ENCODE peak calls at places on chromosomes 1 and 21, in eight cellular contexts. E is ovary, X is endothelial cell of umbilical vein, N is IMR-90, I is A549, Z is stomach, U is gastrocnemius medialis, S is breast epithelium. Q is an unnamed sample.

GRCh38 chr21:29725025-29725736 is 214.6 kb downstream of the GRIK1 start:
- DNase-seq in E (no peak), X (no peak), N (no peak), I (no peak), Z (no peak), U (no peak), S (no peak), Q (no peak)

GRCh38 chr1:14255231-14255630 is 343.3 kb upstream of the KAZN start:
- DNase-seq in E (no peak), X (no peak), N (no peak), I (no peak), Z (no peak), U (no peak), S (no peak), Q (no peak)

GRCh38 chr21:41802684-41803083 is 35.8 kb upstream of the RIPK4 start:
- DNase-seq in E (peak; percentile 71), X (no peak), N (no peak), I (no peak), Z (no peak), U (peak; percentile 78), S (peak; percentile 79), Q (peak; percentile 93)

GRCh38 chr1:87151500-87152421 is 176.9 kb upstream of the LMO4 start:
- DNase-seq in E (peak; percentile 47), X (peak; percentile 64), N (peak; percentile 58), I (no peak), Z (peak; percentile 49), U (peak; percentile 48), S (no peak), Q (peak; percentile 91)

GRCh38 chr1:203084588-203085527 is 954 bp downstream of the MYOG start:
- DNase-seq in E (no peak), X (no peak), N (no peak), I (no peak), Z (peak; percentile 25), U (peak; percentile 89), S (peak; percentile 2), Q (peak; percentile 45)

GRCh38 chr1:151309851-151310323 is 17.3 kb downstream of the PI4KB start:
- DNase-seq in E (no peak), X (no peak), N (peak; percentile 88), I (no peak), Z (no peak), U (peak; percentile 69), S (no peak), Q (no peak)

GRCh38 chr21:14235101-14235500 is 19.1 kb downstream of the RBM11 start:
- DNase-seq in E (no peak), X (no peak), N (no peak), I (no peak), Z (no peak), U (no peak), S (no peak), Q (no peak)

GRCh38 chr1:61491497-61491896 is 233.4 kb downstream of the TM2D1 start:
- DNase-seq in E (peak; percentile 19), X (no peak), N (peak; percentile 0), I (no peak), Z (no peak), U (no peak), S (no peak), Q (no peak)

GRCh38 chr1:202623075-202623474 is 87.2 kb downstream of the SYT2 start:
- DNase-seq in E (peak; percentile 63), X (no peak), N (peak; percentile 64), I (no peak), Z (no peak), U (peak; percentile 66), S (no peak), Q (no peak)

DNA sequence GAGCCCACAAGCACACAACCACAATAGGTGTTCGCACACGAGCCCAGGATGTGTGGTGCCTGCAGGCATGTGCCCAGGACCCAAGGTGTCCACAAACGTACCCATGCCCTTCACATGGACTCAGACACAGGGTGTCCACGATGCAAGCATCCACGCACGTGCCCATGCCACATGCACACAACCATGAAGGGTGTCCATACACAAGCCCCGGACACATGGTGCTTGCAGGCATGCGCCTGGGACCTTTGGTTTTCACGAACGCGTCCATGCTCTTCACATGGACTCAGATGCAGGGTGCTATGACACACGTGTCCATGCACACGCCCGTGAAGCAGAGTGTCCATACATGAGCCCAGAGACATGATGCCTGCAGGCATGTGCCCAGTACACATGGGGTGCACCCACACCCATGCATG is 53.4 kb downstream of the WNT9A start:
- DNase-seq in E (no peak), X (no peak), N (no peak), I (no peak), Z (peak; percentile 18), U (peak; percentile 6), S (no peak), Q (peak; percentile 81)
- TF ChIP-seq CTCF in E (no peak), X (no peak), N (no peak), I (no peak), Z (no peak), U (no peak), S (no peak), Q (no peak)

GRCh38 chr1:41003127-41003639 is 18.3 kb downstream of the SLFNL1 start:
- DNase-seq in E (no peak), X (no peak), N (no peak), I (no peak), Z (no peak), U (no peak), S (no peak), Q (no peak)
- TF ChIP-seq POLR2A in E (no peak), X (no peak), N (no peak), I (no peak), Z (no peak), U (no peak), S (no peak), Q (no peak)

DNA sequence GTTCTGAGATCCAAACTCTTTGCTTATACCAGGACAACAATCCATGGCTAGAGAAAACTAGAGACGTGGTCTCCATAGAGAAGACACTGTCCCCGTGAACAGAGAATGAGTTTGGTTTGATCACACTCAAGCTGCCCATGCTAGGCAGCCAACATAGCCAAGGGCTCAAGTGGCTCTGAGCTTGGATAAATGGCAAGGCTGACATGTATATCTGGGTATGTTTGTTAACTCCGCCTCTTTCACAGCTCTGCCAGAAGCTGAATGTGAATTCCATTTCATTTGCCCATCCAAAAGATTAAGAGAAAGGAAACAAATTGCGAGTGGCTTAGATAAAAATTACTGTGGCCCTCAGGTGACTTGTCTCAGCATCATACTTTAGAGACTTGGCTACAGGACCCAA is 38.0 kb downstream of the ILDR2 start:
- DNase-seq in E (no peak), X (no peak), N (no peak), I (no peak), Z (no peak), U (no peak), S (no peak), Q (no peak)
- TF ChIP-seq CTCF in E (no peak), X (no peak), N (no peak), I (no peak), Z (no peak), U (no peak), S (no peak), Q (no peak)

GRCh38 chr1:214244841-214245240 is 36.1 kb upstream of the SMYD2 start:
- DNase-seq in E (no peak), X (no peak), N (no peak), I (no peak), Z (no peak), U (no peak), S (no peak), Q (no peak)

GRCh38 chr1:214244252-214244651 is 36.7 kb upstream of the SMYD2 start:
- DNase-seq in E (no peak), X (no peak), N (no peak), I (no peak), Z (no peak), U (no peak), S (no peak), Q (no peak)

GRCh38 chr1:214236477-214236876 is 44.5 kb upstream of the SMYD2 start:
- DNase-seq in E (no peak), X (no peak), N (no peak), I (no peak), Z (no peak), U (no peak), S (no peak), Q (no peak)

GRCh38 chr1:214241060-214241459 is 39.9 kb upstream of the SMYD2 start:
- DNase-seq in E (no peak), X (no peak), N (peak; percentile 24), I (no peak), Z (no peak), U (no peak), S (no peak), Q (no peak)
- TF ChIP-seq POLR2A in E (no peak), X (no peak), N (no peak), I (no peak), Z (no peak), U (no peak), S (no peak), Q (no peak)

DNA sequence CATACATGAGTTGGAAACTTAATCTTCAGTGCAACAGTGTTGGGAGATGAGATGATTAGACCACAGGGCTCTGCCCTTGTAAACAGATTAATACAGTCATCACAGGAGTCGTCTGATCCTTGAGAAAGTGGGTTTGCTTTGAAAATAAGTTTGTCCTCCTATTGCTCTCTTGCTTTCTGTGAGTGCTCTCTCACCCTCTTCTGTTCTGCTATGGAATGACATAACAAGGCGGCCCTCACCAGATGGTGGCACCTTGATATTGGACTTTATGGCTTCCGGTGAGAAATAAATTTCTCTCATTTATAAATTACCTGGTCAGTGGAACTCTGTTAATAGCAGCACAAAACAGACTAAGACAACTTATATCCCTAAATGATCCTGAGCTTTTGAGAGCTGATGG is 353.6 kb downstream of the BRINP3 start:
- DNase-seq in E (no peak), X (no peak), N (peak; percentile 8), I (no peak), Z (no peak), U (no peak), S (no peak), Q (no peak)
- TF ChIP-seq CTCF in E (no peak), X (no peak), N (no peak), I (no peak), Z (no peak), U (no peak), S (no peak), Q (no peak)

GRCh38 chr21:43689556-43690337 is 29.2 kb upstream of the PDXK start:
- DNase-seq in E (no peak), X (no peak), N (no peak), I (no peak), Z (no peak), U (no peak), S (no peak), Q (no peak)
- TF ChIP-seq POLR2A in E (no peak), X (no peak), N (no peak), I (no peak), Z (no peak), U (no peak), S (no peak), Q (no peak)